ENCODE peak calls at places on chromosomes 16 and 17, in eight cellular contexts. J is T-helper 1 cell; S is COR-L47; O is GM04503; Z is esophagus squamous epithelium; W is AG10803; D is nucleus accumbens; B is stimulated activated CD8-positive, alpha-beta memory T cell treated with anti-CD3 and anti-CD28 coated beads, Interleukin-2, amount 100 ng/mL, for 1 hour. C is an unnamed sample.

GRCh38 chr17:50177983-50178834 is 12.4 kb downstream of the SGCA start:
- DNase-seq in J (no peak), S (peak; percentile 60), B (peak; percentile 24), O (peak; percentile 91), D (no peak), Z (no peak), W (peak; percentile 97), C (peak; percentile 72)

GRCh38 chr16:2691491-2692248 is 9.3 kb downstream of the KCTD5 start:
- DNase-seq in Z (no peak), J (no peak), W (no peak), B (no peak), O (no peak), S (no peak), D (no peak), C (no peak)

GRCh38 chr17:60161598-60162330 is 12.0 kb downstream of the CA4 start:
- DNase-seq in B (no peak), D (no peak), S (peak; percentile 7), Z (no peak), J (no peak), W (no peak), O (no peak), C (no peak)

GRCh38 chr17:63700528-63701441 is 860 bp upstream of the LIMD2 start:
- DNase-seq in W (peak; percentile 54), J (peak; percentile 46), D (peak; percentile 64), S (peak; percentile 23), B (no peak), O (no peak), Z (no peak), C (peak; percentile 32)

GRCh38 chr16:67857547-67858233 is 10.2 kb upstream of the CENPT start:
- DNase-seq in W (peak; percentile 99), Z (no peak), B (no peak), S (peak; percentile 94), O (peak; percentile 99), D (no peak), J (peak; percentile 22), C (no peak)

GRCh38 chr16:27289669-27290068 is 21.1 kb upstream of the NSMCE1 start:
- DNase-seq in B (no peak), J (no peak), O (no peak), D (no peak), Z (no peak), W (no peak), S (no peak), C (no peak)

GRCh38 chr16:21184834-21185233 is 26.4 kb downstream of the LDAF1 start:
- DNase-seq in Z (no peak), S (no peak), J (no peak), O (no peak), B (no peak), W (no peak), D (no peak), C (no peak)

GRCh38 chr17:44921122-44921882 is 6.0 kb upstream of the GFAP start:
- DNase-seq in S (no peak), Z (no peak), J (no peak), B (no peak), W (no peak), D (no peak), O (no peak), C (no peak)

GRCh38 chr17:65374966-65375365 is 186.5 kb downstream of the AXIN2 start:
- DNase-seq in J (no peak), S (no peak), D (no peak), Z (no peak), W (no peak), B (no peak), O (no peak), C (no peak)

GRCh38 chr16:8572919-8573724 is 17.2 kb downstream of the TMEM114 start:
- DNase-seq in S (no peak), O (peak; percentile 3), B (no peak), Z (no peak), D (no peak), W (peak; percentile 57), J (no peak), C (peak; percentile 2)

GRCh38 chr16:82954224-82954929 is 327.6 kb downstream of the CDH13 start:
- DNase-seq in O (peak; percentile 31), B (no peak), D (no peak), S (no peak), J (no peak), W (peak; percentile 66), Z (no peak), C (no peak)

GRCh38 chr16:10870137-10870776 is 6.7 kb upstream of the CIITA start:
- DNase-seq in D (no peak), W (no peak), Z (no peak), S (no peak), O (no peak), J (no peak), B (no peak), C (no peak)

GRCh38 chr17:14745122-14745521 is 444.2 kb downstream of the HS3ST3B1 start:
- DNase-seq in D (no peak), Z (no peak), J (no peak), W (peak; percentile 72), B (no peak), O (peak; percentile 45), S (no peak), C (no peak)

GRCh38 chr16:58418601-58419000 is 26.3 kb downstream of the GINS3 start:
- DNase-seq in O (no peak), W (no peak), S (no peak), D (no peak), J (no peak), Z (no peak), B (no peak), C (no peak)

GRCh38 chr16:30185141-30185682 is 1.8 kb downstream of the CORO1A start:
- DNase-seq in J (peak; percentile 7), Z (no peak), O (no peak), W (no peak), B (no peak), D (no peak), S (no peak), C (no peak)

GRCh38 chr16:81473969-81474959 is 29.7 kb downstream of the CMIP start:
- DNase-seq in W (no peak), J (no peak), Z (no peak), D (no peak), O (no peak), S (no peak), B (no peak), C (no peak)

GRCh38 chr16:24635900-24636610 is 93.4 kb upstream of the TNRC6A start:
- DNase-seq in B (no peak), J (no peak), S (peak; percentile 14), Z (no peak), D (no peak), O (peak; percentile 86), W (peak; percentile 99), C (peak; percentile 57)

GRCh38 chr16:54253118-54253517 is 33.5 kb downstream of the IRX3 start:
- DNase-seq in S (no peak), J (no peak), B (no peak), W (no peak), Z (no peak), D (no peak), O (no peak), C (no peak)

GRCh38 chr16:86222965-86223551 is 287.3 kb upstream of the FOXF1 start:
- DNase-seq in S (no peak), W (peak; percentile 89), B (no peak), J (no peak), Z (no peak), D (no peak), O (peak; percentile 83), C (no peak)

GRCh38 chr16:68873635-68874471 is 30.5 kb downstream of the TANGO6 start:
- DNase-seq in B (no peak), J (no peak), W (no peak), Z (no peak), S (no peak), D (no peak), O (no peak), C (no peak)

GRCh38 chr17:67675481-67675880 is 42.3 kb upstream of the NOL11 start:
- DNase-seq in D (no peak), Z (no peak), O (no peak), W (no peak), J (no peak), B (no peak), S (peak; percentile 65), C (no peak)

GRCh38 chr16:10123141-10123540 is 59.1 kb downstream of the GRIN2A start:
- DNase-seq in Z (no peak), J (no peak), O (no peak), B (no peak), S (no peak), W (peak; percentile 10), D (no peak), C (no peak)

GRCh38 chr16:74951676-74952075 is 33.2 kb downstream of the WDR59 start:
- DNase-seq in Z (no peak), S (no peak), O (no peak), W (no peak), D (no peak), B (no peak), J (no peak), C (no peak)

GRCh38 chr17:64778367-64779290 is 116.5 kb upstream of the SMURF2 start:
- DNase-seq in B (no peak), S (peak; percentile 39), D (no peak), J (no peak), O (no peak), Z (no peak), W (no peak), C (no peak)

GRCh38 chr16:17224859-17225258 is 245.9 kb downstream of the XYLT1 start:
- DNase-seq in O (peak; percentile 65), Z (no peak), S (no peak), W (peak; percentile 94), J (no peak), B (no peak), D (no peak), C (peak; percentile 33)

GRCh38 chr17:27545562-27546229 is 85.3 kb upstream of the LGALS9 start:
- DNase-seq in Z (no peak), D (no peak), J (no peak), W (peak; percentile 68), B (no peak), S (no peak), O (no peak), C (no peak)

GRCh38 chr17:17822189-17822978 is 14.4 kb downstream of the SREBF1 start:
- DNase-seq in J (no peak), Z (no peak), W (peak; percentile 95), B (no peak), D (peak; percentile 59), S (no peak), O (peak; percentile 65), C (peak; percentile 68)

GRCh38 chr17:10471853-10472252 is 2.5 kb upstream of the MYH4 start:
- DNase-seq in J (no peak), D (no peak), S (no peak), Z (no peak), O (no peak), B (no peak), W (peak; percentile 23), C (no peak)

GRCh38 chr16:79278506-79278905 is 322.0 kb downstream of the MAF start:
- DNase-seq in Z (no peak), O (no peak), W (no peak), S (no peak), D (no peak), B (peak; percentile 19), J (peak; percentile 39), C (no peak)

GRCh38 chr16:69435977-69436729 is 11.7 kb downstream of the CYB5B start:
- DNase-seq in O (no peak), J (no peak), S (no peak), Z (no peak), B (no peak), D (no peak), W (no peak), C (no peak)

GRCh38 chr16:80105160-80105559 is 435.6 kb upstream of the DYNLRB2 start:
- DNase-seq in W (peak; percentile 41), O (no peak), S (no peak), B (no peak), D (no peak), Z (no peak), J (no peak), C (no peak)

GRCh38 chr16:16045879-16046278 is 96.5 kb downstream of the ABCC1 start:
- DNase-seq in B (no peak), J (no peak), Z (no peak), D (no peak), W (no peak), O (no peak), S (no peak), C (no peak)

GRCh38 chr17:50144845-50145531 is 5.5 kb downstream of the PPP1R9B start:
- DNase-seq in B (no peak), J (no peak), O (no peak), S (no peak), W (no peak), D (no peak), Z (no peak), C (no peak)

GRCh38 chr16:56960681-56961281 is 969 bp upstream of the CETP start:
- DNase-seq in B (no peak), D (no peak), Z (no peak), O (no peak), J (no peak), S (no peak), W (no peak), C (no peak)